ENCODE peak calls at places on chromosome 16, in nine cellular contexts. X, A, K, I, B, Y, V, J and S are unnamed samples.

GRCh38 chr16:49492090-49492801 is 118.6 kb downstream of the C16orf78 start:
- DNase-seq in X (no peak), A (peak), K (no peak), I (peak), B (peak), Y (peak), V (peak), J (no peak), S (peak)

GRCh38 chr16:20884240-20884556 is 16.0 kb downstream of the DCUN1D3 start:
- DNase-seq in X (no peak), A (peak), K (no peak), I (no peak), B (no peak), Y (no peak), V (no peak), J (peak), S (no peak)

GRCh38 chr16:72400257-72401078 is 228.5 kb upstream of the PMFBP1 start:
- DNase-seq in X (no peak), A (peak), K (peak), I (peak), B (peak), Y (peak), V (peak), J (peak), S (peak)

GRCh38 chr16:11094075-11094593 is 149.8 kb downstream of the CLEC16A start:
- DNase-seq in X (no peak), A (peak), K (peak), I (no peak), B (no peak), Y (no peak), V (no peak), J (peak), S (peak)

GRCh38 chr16:55322327-55322726 is 1.7 kb upstream of the IRX6 start:
- DNase-seq in X (no peak), A (no peak), K (no peak), I (no peak), B (no peak), Y (no peak), V (no peak), J (no peak), S (no peak)

GRCh38 chr16:78689031-78689430 is 589.6 kb downstream of the WWOX start:
- DNase-seq in X (no peak), A (no peak), K (no peak), I (no peak), B (no peak), Y (no peak), V (no peak), J (no peak), S (peak)

GRCh38 chr16:27473101-27473900 is 71.3 kb downstream of the IL21R start:
- DNase-seq in X (no peak), A (no peak), K (no peak), I (no peak), B (no peak), Y (no peak), V (no peak), J (no peak), S (no peak)

GRCh38 chr16:29972500-29972899 is 1.2 kb upstream of the TAOK2 start:
- DNase-seq in X (no peak), A (no peak), K (no peak), I (no peak), B (no peak), Y (no peak), V (no peak), J (peak), S (no peak)

GRCh38 chr16:21116148-21116693 is 34.4 kb downstream of the DNAH3 start:
- DNase-seq in X (no peak), A (no peak), K (no peak), I (peak), B (no peak), Y (peak), V (no peak), J (peak), S (peak)

GRCh38 chr16:8614435-8615029 is 7.0 kb upstream of the METTL22 start:
- DNase-seq in X (no peak), A (no peak), K (no peak), I (no peak), B (no peak), Y (no peak), V (no peak), J (no peak), S (no peak)

DNA sequence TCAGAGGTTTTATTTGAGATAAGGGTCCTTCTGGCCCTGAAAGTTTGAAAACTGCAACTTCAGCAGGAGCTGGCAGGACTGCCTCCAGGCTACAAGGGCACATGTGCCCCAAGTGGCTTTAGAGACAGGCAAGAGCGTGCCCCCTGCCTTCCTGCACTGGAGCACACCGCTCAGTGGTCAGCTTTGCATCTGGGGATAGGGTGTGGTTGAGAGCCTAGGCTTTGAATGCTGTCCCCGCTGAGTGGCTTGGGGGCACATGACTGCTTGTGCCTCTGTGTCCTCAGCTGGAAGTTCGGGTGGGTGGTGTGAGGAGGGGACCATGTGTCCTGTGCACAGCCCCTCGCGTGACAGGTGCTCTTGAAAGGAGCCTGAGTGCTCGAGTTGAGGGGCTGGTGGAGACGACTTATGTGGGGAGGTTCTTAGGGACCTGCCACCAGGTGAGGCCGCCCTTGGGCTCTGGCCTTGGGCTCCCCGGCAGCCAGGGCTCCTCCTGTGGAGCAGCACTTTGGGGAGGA is 29.8 kb downstream of the MGRN1 start:
- DNase-seq in X (no peak), A (no peak), K (no peak), I (no peak), B (no peak), Y (no peak), V (no peak), J (no peak), S (no peak)
- H3K27ac ChIP-seq in X (no peak), A (no peak), K (no peak), I (no peak), B (no peak), Y (no peak), V (no peak), J (no peak), S (no peak)

DNA sequence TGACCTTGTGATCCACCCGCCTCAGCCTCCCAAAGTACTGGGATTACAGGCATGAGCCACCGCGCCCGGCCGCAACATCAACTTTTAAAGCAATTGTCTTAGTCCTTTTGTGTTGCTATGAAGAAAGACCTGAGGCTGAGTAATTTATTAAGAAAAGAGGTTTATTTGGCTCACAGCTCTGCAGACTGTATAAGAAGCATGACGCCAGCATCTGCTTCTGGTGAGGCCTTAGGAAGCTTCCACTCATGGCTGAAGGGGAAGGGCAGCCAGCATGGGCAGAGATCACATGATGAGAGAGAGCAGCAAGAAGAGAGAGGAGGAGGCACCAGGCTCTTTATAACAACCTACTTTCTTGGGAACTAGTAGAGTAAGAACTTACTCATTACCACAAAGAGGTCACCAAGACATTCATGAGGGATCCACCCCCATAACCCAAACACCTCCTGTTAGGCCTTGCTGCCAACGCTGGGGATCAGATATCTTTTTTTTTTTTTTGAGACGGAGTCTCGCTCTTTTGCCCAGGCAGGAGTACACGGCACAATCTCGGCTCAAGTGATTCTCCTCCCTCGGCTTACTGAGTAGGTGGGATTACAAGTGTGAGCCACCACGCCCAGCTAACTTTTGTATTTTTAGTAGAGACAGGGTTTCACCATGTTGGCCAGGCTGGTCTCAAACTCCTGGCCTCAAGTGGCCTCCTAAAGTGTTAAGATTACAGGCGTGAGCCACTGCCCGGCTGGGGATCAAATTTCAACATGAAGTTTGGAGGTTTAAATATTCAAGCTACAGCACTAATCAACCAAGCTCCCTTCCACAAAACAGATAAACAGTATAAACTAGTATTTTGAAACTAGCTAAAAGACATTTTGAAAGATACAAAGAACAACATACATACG is 21.4 kb upstream of the GPT2 start:
- DNase-seq in X (no peak), A (peak), K (peak), I (no peak), B (no peak), Y (no peak), V (no peak), J (no peak), S (no peak)
- H3K4me3 ChIP-seq in X (no peak), A (no peak), K (no peak), I (no peak), B (no peak), Y (no peak), V (no peak), J (no peak), S (no peak)

GRCh38 chr16:17206712-17207111 is 264.0 kb downstream of the XYLT1 start:
- DNase-seq in X (no peak), A (no peak), K (no peak), I (no peak), B (no peak), Y (no peak), V (no peak), J (no peak), S (no peak)

GRCh38 chr16:17213974-17214373 is 256.8 kb downstream of the XYLT1 start:
- DNase-seq in X (no peak), A (no peak), K (no peak), I (no peak), B (no peak), Y (no peak), V (no peak), J (no peak), S (no peak)

GRCh38 chr16:17215306-17215705 is 255.5 kb downstream of the XYLT1 start:
- DNase-seq in X (no peak), A (no peak), K (no peak), I (no peak), B (no peak), Y (no peak), V (no peak), J (no peak), S (no peak)

GRCh38 chr16:17213025-17213424 is 257.7 kb downstream of the XYLT1 start:
- DNase-seq in X (no peak), A (no peak), K (no peak), I (no peak), B (peak), Y (peak), V (no peak), J (no peak), S (no peak)

GRCh38 chr16:17211797-17212196 is 259.0 kb downstream of the XYLT1 start:
- DNase-seq in X (no peak), A (no peak), K (no peak), I (peak), B (peak), Y (peak), V (no peak), J (peak), S (peak)
- H3K27ac ChIP-seq in X (no peak), A (no peak), K (no peak), I (no peak), B (no peak), Y (no peak), V (no peak), J (no peak), S (no peak)

DNA sequence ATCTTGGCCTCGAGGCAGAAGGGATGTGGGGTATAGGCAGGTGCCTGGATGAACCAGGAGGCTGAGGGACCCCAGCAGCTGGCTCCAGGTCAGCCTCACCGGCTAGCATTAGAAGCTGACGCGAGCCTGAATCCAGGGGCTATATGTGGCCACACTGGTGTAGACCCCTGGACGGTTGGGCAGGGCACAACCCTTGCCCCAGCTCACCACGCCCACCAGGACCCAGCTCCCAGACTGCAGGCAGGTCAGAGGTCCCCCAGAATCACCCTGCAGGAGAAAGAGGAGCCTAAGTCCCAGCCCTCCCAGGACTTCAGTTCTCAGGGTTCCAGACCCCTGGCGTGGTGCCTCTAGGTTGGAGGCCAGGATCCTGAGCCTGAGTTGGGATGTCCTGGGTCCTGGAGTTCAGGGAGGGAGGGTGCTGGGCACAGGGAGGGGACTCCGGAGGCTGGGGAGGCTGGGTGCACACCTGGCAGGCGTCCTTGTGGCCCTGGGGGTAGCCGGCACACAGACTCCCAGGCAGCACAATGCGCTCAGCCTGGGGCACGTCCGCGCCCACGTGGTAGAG is 2.7 kb downstream of the PRSS33 start:
- DNase-seq in X (no peak), A (no peak), K (no peak), I (peak), B (no peak), Y (no peak), V (no peak), J (no peak), S (no peak)
- H3K4me3 ChIP-seq in X (peak), A (no peak), K (no peak), I (no peak), B (peak), Y (peak), V (peak), J (no peak), S (no peak)

GRCh38 chr16:69712277-69712676 is 14.1 kb downstream of the NQO1 start:
- DNase-seq in X (no peak), A (no peak), K (peak), I (no peak), B (no peak), Y (no peak), V (no peak), J (no peak), S (no peak)
- H3K27ac ChIP-seq in X (no peak), A (no peak), K (peak), I (no peak), B (no peak), Y (no peak), V (no peak), J (no peak), S (no peak)

GRCh38 chr16:22646948-22647556 is 136.4 kb downstream of the NPIPB5 start:
- DNase-seq in X (no peak), A (no peak), K (no peak), I (peak), B (no peak), Y (no peak), V (no peak), J (no peak), S (no peak)

GRCh38 chr16:22653876-22654275 is 143.2 kb downstream of the NPIPB5 start:
- DNase-seq in X (no peak), A (no peak), K (no peak), I (peak), B (no peak), Y (no peak), V (no peak), J (no peak), S (no peak)

GRCh38 chr16:22648941-22649340 is 138.2 kb downstream of the NPIPB5 start:
- DNase-seq in X (no peak), A (no peak), K (no peak), I (peak), B (no peak), Y (no peak), V (no peak), J (no peak), S (no peak)

GRCh38 chr16:22648141-22648540 is 137.4 kb downstream of the NPIPB5 start:
- DNase-seq in X (no peak), A (no peak), K (no peak), I (peak), B (no peak), Y (no peak), V (no peak), J (no peak), S (no peak)

GRCh38 chr16:22652463-22652845 is 141.8 kb downstream of the NPIPB5 start:
- DNase-seq in X (no peak), A (no peak), K (no peak), I (peak), B (no peak), Y (no peak), V (no peak), J (no peak), S (no peak)
- H3K4me3 ChIP-seq in X (no peak), A (no peak), K (no peak), I (no peak), B (no peak), Y (no peak), V (no peak), J (no peak), S (no peak)

DNA sequence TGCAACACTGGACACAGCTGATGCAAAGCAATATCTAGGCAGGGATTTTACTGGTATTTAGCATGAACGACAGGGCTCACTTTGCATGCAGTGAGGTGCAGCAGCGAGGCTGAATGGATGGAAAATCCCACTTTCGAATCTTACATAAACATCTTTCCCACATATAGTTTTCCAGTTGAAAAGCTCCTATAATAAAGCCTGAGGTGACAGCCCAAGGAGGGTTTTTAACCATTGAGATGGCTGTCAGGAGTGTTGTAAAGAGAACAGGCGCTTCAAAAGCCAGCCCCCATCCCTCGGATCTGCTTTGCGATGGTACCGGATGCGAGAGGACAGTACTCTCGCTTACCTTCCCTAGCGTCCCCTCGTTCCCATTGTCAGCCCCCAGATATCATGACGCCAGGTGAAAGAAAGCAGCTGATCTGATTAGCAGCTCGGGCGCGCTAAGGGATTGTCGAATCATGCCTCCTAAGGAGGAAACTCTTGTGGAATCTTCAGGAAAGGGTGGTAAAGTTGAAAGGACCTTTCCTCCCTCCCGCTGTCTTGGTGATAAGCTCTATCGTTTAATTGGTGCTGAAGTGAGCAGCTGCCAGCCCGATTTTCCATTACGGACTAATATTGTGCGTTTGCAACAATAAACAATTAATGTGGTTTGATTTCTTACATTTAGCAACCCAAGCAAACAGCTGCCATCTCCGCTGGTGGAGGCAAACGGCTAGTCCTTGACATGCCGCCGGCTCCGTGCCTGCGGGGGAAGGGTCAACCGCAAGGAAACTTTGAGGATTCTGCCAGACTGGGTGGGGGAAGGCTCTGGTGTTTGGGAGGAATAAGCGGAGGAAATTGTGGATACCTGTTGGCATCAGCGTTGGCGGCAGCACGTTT is 1.8 kb downstream of the CDH8 start:
- DNase-seq in X (no peak), A (no peak), K (no peak), I (peak), B (no peak), Y (no peak), V (no peak), J (no peak), S (no peak)
- H3K27ac ChIP-seq in X (no peak), A (no peak), K (no peak), I (no peak), B (no peak), Y (no peak), V (no peak), J (no peak), S (no peak)